ENCODE peak calls at places on chromosomes 7 and 10, in nine cellular contexts. K is heart right ventricle; J is SJSA1; B is hepatocyte; L is neuronal stem cell; M is PC-9; N is fibroblast of lung; I is pancreas; D is CD8-positive, alpha-beta T cell. Q is an unnamed sample.

GRCh38 chr10:99395750-99396445 is 34.5 kb downstream of the GOT1 start:
- DNase-seq in I (no peak), K (no peak), J (peak; percentile 96), B (peak; percentile 17), L (no peak), D (no peak), M (peak; percentile 86), N (peak; percentile 89), Q (peak; percentile 60)

GRCh38 chr7:102284891-102285540 is 1.7 kb upstream of the SH2B2 start:
- DNase-seq in M (no peak), N (no peak), I (peak; percentile 40), K (peak; percentile 50), B (no peak), J (no peak), D (no peak), L (no peak), Q (no peak)

GRCh38 chr10:126124923-126125322 is 228.6 kb downstream of the FANK1 start:
- DNase-seq in L (no peak), M (no peak), I (no peak), J (no peak), K (no peak), D (no peak), B (no peak), N (peak; percentile 42), Q (no peak)

GRCh38 chr7:87231715-87232114 is 12.2 kb upstream of the TMEM243 start:
- DNase-seq in N (no peak), D (no peak), K (no peak), L (no peak), B (no peak), M (no peak), I (no peak), J (no peak), Q (no peak)

GRCh38 chr10:96275685-96276418 is 4.5 kb upstream of the BLNK start:
- DNase-seq in I (peak; percentile 69), J (no peak), N (no peak), K (peak; percentile 46), B (no peak), D (no peak), M (no peak), L (no peak), Q (no peak)

GRCh38 chr7:47148541-47149207 is 433.2 kb downstream of the TNS3 start:
- DNase-seq in M (no peak), B (no peak), L (no peak), N (peak; percentile 35), D (no peak), K (no peak), J (no peak), I (no peak), Q (no peak)

GRCh38 chr10:520402-520787 is 169.1 kb downstream of the DIP2C start:
- DNase-seq in I (no peak), K (no peak), N (peak; percentile 18), L (no peak), B (no peak), D (no peak), M (no peak), J (no peak), Q (no peak)

GRCh38 chr7:154832557-154833138 is 170.3 kb downstream of the PAXIP1 start:
- DNase-seq in I (no peak), B (peak; percentile 68), D (no peak), K (no peak), M (no peak), N (no peak), J (no peak), L (peak; percentile 26), Q (no peak)

GRCh38 chr7:151659219-151659618 is 139.5 kb upstream of the RHEB start:
- DNase-seq in D (no peak), I (no peak), J (no peak), M (no peak), N (no peak), K (no peak), L (no peak), B (no peak), Q (no peak)

GRCh38 chr7:151655555-151655954 is 135.9 kb upstream of the RHEB start:
- DNase-seq in J (no peak), B (no peak), I (no peak), N (no peak), K (no peak), D (no peak), L (no peak), M (no peak), Q (no peak)

GRCh38 chr7:151660141-151660540 is 140.4 kb upstream of the RHEB start:
- DNase-seq in K (no peak), I (no peak), L (no peak), N (peak; percentile 55), M (no peak), B (no peak), J (peak; percentile 45), D (no peak), Q (no peak)

GRCh38 chr7:151658778-151659177 is 139.1 kb upstream of the RHEB start:
- DNase-seq in M (no peak), L (no peak), J (no peak), N (peak; percentile 25), B (no peak), K (no peak), I (no peak), D (no peak), Q (no peak)

DNA sequence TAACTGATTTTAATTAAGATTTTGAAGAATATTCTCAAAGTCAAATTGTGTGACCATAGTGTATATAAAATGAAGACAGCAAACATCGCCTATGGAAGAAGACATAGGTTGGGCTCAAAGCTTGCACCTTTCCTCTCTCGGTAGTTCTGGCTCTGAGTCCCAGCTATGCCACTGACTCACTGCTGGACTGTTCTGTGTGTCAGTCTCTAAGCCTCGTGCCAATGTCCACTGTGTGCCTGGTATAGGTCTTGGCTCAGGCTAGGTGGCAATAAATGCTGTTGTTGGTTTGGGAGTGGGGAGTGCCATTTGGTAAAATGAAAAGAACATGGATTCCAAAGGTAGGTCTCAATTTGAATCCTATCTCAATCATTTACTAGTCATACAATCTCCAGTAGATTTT is 137.5 kb upstream of the RHEB start:
- DNase-seq in L (no peak), M (no peak), J (no peak), B (no peak), I (no peak), N (no peak), K (no peak), D (no peak), Q (no peak)
- H3K27ac ChIP-seq in L (no peak overlapping the region), M (no peak overlapping the region), J (no peak overlapping the region), B (no peak overlapping the region), I (no peak overlapping the region), N (no peak overlapping the region), K (peak overlapping the region; percentile 40), D (no peak overlapping the region), Q (no peak overlapping the region)

GRCh38 chr10:128211953-128212727 is 85.9 kb upstream of the MKI67 start:
- DNase-seq in B (peak; percentile 94), K (peak; percentile 85), I (peak; percentile 74), D (peak; percentile 81), N (peak; percentile 43), L (peak; percentile 86), J (peak; percentile 43), M (peak; percentile 37), Q (peak; percentile 50)
- H3K4me3 ChIP-seq in B (no peak overlapping the region), K (peak overlapping the region; percentile 32), I (no peak overlapping the region), D (peak overlapping the region; percentile 43), N (no peak overlapping the region), L (peak overlapping the region; percentile 38), J (no peak overlapping the region), M (no peak overlapping the region), Q (no peak overlapping the region)

GRCh38 chr7:150742286-150742968 is 5.2 kb downstream of the GIMAP5 start:
- DNase-seq in D (no peak), B (no peak), M (no peak), J (no peak), L (no peak), I (no peak), K (no peak), N (no peak), Q (no peak)

GRCh38 chr7:150745868-150746267 is 8.7 kb downstream of the GIMAP5 start:
- DNase-seq in J (no peak), I (no peak), B (no peak), M (no peak), N (no peak), L (no peak), D (no peak), K (no peak), Q (no peak)

GRCh38 chr7:150744041-150744656 is 6.9 kb downstream of the GIMAP5 start:
- DNase-seq in M (no peak), N (no peak), K (no peak), B (no peak), L (no peak), J (no peak), I (no peak), D (no peak), Q (no peak)

GRCh38 chr7:150746931-150747330 is 9.7 kb downstream of the GIMAP5 start:
- DNase-seq in N (no peak), L (no peak), J (no peak), K (no peak), I (no peak), D (no peak), B (no peak), M (no peak), Q (no peak)

GRCh38 chr7:150745086-150745485 is 7.9 kb downstream of the GIMAP5 start:
- DNase-seq in I (no peak), N (no peak), L (no peak), M (no peak), D (no peak), J (no peak), K (no peak), B (no peak), Q (no peak)
- H3K36me3 ChIP-seq in I (no peaks in the 10 kb centered on the region), N (no peaks in the 10 kb centered on the region), L (no peaks in the 10 kb centered on the region), M (no peaks in the 10 kb centered on the region), D (peaks cover 47% of the 10 kb centered on the region), J (no peaks in the 10 kb centered on the region), K (peaks cover 31% of the 10 kb centered on the region), B (no peaks in the 10 kb centered on the region), Q (no peaks in the 10 kb centered on the region)

GRCh38 chr10:94412439-94412838 is 10.1 kb downstream of the TBC1D12 start:
- DNase-seq in N (peak; percentile 62), I (no peak), J (no peak), K (no peak), M (no peak), L (no peak), B (no peak), D (no peak), Q (no peak)

GRCh38 chr10:94409016-94409657 is 6.8 kb downstream of the TBC1D12 start:
- DNase-seq in M (no peak), D (no peak), L (no peak), K (no peak), B (no peak), J (no peak), I (no peak), N (peak; percentile 47), Q (no peak)

GRCh38 chr10:94411304-94411703 is 9.0 kb downstream of the TBC1D12 start:
- DNase-seq in K (no peak), J (no peak), M (no peak), I (no peak), B (no peak), D (no peak), N (no peak), L (no peak), Q (no peak)

GRCh38 chr10:94416896-94417295 is 14.6 kb downstream of the TBC1D12 start:
- DNase-seq in D (no peak), K (no peak), M (no peak), I (no peak), B (no peak), N (no peak), L (no peak), J (no peak), Q (no peak)

DNA sequence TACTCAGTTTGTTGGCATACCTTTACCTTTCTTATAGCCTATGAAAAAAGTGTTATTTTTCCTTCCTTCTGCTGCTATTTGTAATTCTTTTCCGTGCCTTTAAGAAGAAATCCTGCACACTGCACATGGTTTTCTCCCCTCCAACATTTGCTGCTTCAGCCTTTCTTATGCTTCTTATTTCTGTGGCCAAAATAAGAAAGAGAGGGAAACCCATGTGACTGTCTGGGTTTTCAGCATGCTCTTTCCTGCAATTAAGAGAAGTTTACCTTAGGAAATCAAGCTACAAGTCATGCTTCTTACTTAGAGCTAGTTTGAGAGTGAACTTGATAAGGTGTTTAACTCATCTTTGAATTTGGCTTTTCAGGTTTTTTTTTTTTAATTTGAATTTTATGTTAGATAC is 11.0 kb downstream of the TBC1D12 start:
- DNase-seq in I (no peak), J (no peak), M (no peak), B (no peak), K (no peak), N (no peak), L (no peak), D (no peak), Q (no peak)
- H3K27ac ChIP-seq in I (no peak overlapping the region), J (no peak overlapping the region), M (no peak overlapping the region), B (no peak overlapping the region), K (no peak overlapping the region), N (no peak overlapping the region), L (no peak overlapping the region), D (no peak overlapping the region), Q (no peak overlapping the region)